ENCODE peak calls at places on chromosomes 11 and 22, in four cellular contexts. B, D, J and T are unnamed samples.

GRCh38 chr11:124193221-124193945 is 10.2 kb downstream of the OR10D3 start:
- DNase-seq in B (no peak), D (no peak), J (no peak), T (no peak)

GRCh38 chr11:69674267-69674885 is 777 bp downstream of the LTO1 start:
- DNase-seq in B (peak), D (no peak), J (no peak), T (no peak)

GRCh38 chr11:1920128-1920908 is 815 bp downstream of the TNNT3 start:
- DNase-seq in B (no peak), D (no peak), J (no peak), T (no peak)

GRCh38 chr11:65420506-65421203 is 1.9 kb upstream of the NEAT1 start:
- DNase-seq in B (no peak), D (no peak), J (no peak), T (peak)

GRCh38 chr11:64096835-64097234 is 61.1 kb downstream of the FLRT1 start:
- DNase-seq in B (no peak), D (no peak), J (no peak), T (no peak)

GRCh38 chr22:41940853-41941765 is 5.8 kb downstream of the CENPM start:
- DNase-seq in B (peak), D (peak), J (peak), T (peak)

GRCh38 chr11:1235615-1236315 is 12.9 kb downstream of the MUC5B start:
- DNase-seq in B (no peak), D (no peak), J (no peak), T (no peak)

GRCh38 chr11:12243511-12243910 is 133.1 kb downstream of the MICAL2 start:
- DNase-seq in B (no peak), D (no peak), J (no peak), T (no peak)

GRCh38 chr22:17370766-17371181 is 1.5 kb downstream of the CECR2 start:
- DNase-seq in B (no peak), D (no peak), J (no peak), T (no peak)

GRCh38 chr11:132300283-132300682 is 929.9 kb downstream of the NTM start:
- DNase-seq in B (no peak), D (no peak), J (no peak), T (no peak)

GRCh38 chr22:29275819-29276565 is 7.9 kb downstream of the EWSR1 start:
- DNase-seq in B (no peak), D (no peak), J (no peak), T (no peak)

GRCh38 chr11:57340228-57340627 is 2.1 kb downstream of the P2RX3 start:
- DNase-seq in B (no peak), D (no peak), J (no peak), T (no peak)

GRCh38 chr11:1389932-1390587 is at the start of gene BRSK2:
- DNase-seq in B (no peak), D (no peak), J (no peak), T (no peak)

GRCh38 chr22:41382610-41383009 is 868 bp downstream of the TEF start:
- DNase-seq in B (no peak), D (no peak), J (no peak), T (no peak)

GRCh38 chr22:37025500-37026070 is 6.0 kb downstream of the MPST start:
- DNase-seq in B (no peak), D (no peak), J (no peak), T (no peak)

GRCh38 chr11:73398132-73398526 is 21.9 kb downstream of the RELT start:
- DNase-seq in B (no peak), D (no peak), J (no peak), T (no peak)

GRCh38 chr11:61814958-61815789 is 1.6 kb downstream of the FADS1 start:
- DNase-seq in B (peak), D (no peak), J (no peak), T (peak)

GRCh38 chr22:38716271-38716670 is 10.5 kb downstream of the GTPBP1 start:
- DNase-seq in B (no peak), D (no peak), J (no peak), T (no peak)

GRCh38 chr11:114192841-114193389 is 103.3 kb upstream of the NNMT start:
- DNase-seq in B (peak), D (no peak), J (no peak), T (no peak)

GRCh38 chr11:203056-203944 is 3.9 kb downstream of the BET1L start:
- DNase-seq in B (no peak), D (no peak), J (no peak), T (no peak)

GRCh38 chr22:32528984-32529982 is 54.7 kb downstream of the FBXO7 start:
- DNase-seq in B (peak), D (peak), J (peak), T (peak)

GRCh38 chr11:134516529-134516928 is 104.5 kb upstream of the B3GAT1 start:
- DNase-seq in B (no peak), D (no peak), J (no peak), T (no peak)

GRCh38 chr11:10366568-10367331 is 61.9 kb downstream of the ADM start:
- DNase-seq in B (peak), D (no peak), J (peak), T (peak)

GRCh38 chr11:78476066-78476465 is 58.4 kb upstream of the GAB2 start:
- DNase-seq in B (no peak), D (no peak), J (no peak), T (no peak)

GRCh38 chr11:106391771-106392412 is 314.4 kb downstream of the AASDHPPT start:
- DNase-seq in B (peak), D (no peak), J (no peak), T (no peak)

GRCh38 chr22:48070760-48071159 is 1308.3 kb downstream of the TBC1D22A start:
- DNase-seq in B (no peak), D (no peak), J (no peak), T (no peak)

GRCh38 chr11:95076416-95076815 is 9.7 kb downstream of the SRSF8 start:
- DNase-seq in B (peak), D (no peak), J (no peak), T (no peak)

GRCh38 chr11:2160736-2161259 is at the start of gene INS:
- DNase-seq in B (no peak), D (no peak), J (no peak), T (no peak)